ENCODE peak calls at places on chromosomes 1 and 21, in four cellular contexts. O is adrenal gland, M is fibroblast of the aortic adventitia, K is dorsolateral prefrontal cortex. J is an unnamed sample.

GRCh38 chr1:17053071-17053684 is 654 bp downstream of the SDHB start:
- DNase-seq in O (no peak), M (no peak), K (no peak), J (no peak)

GRCh38 chr1:99239690-99240089 is 24.6 kb upstream of the PLPPR4 start:
- DNase-seq in O (no peak), M (no peak), K (no peak), J (no peak)

GRCh38 chr1:61635529-61635928 is 89.4 kb downstream of the TM2D1 start:
- DNase-seq in O (no peak), M (no peak), K (no peak), J (no peak)

GRCh38 chr1:207873055-207873890 is 37.7 kb downstream of the CD34 start:
- DNase-seq in O (peak), M (no peak), K (no peak), J (no peak)

GRCh38 chr1:24483441-24483840 is 19.2 kb upstream of the RCAN3 start:
- DNase-seq in O (no peak), M (no peak), K (no peak), J (no peak)

GRCh38 chr1:91596474-91596873 is 95.8 kb downstream of the CDC7 start:
- DNase-seq in O (peak), M (peak), K (no peak), J (no peak)

GRCh38 chr1:65734976-65735375 is 57.7 kb upstream of the PDE4B start:
- DNase-seq in O (no peak), M (no peak), K (no peak), J (no peak)

GRCh38 chr1:3775498-3776230 is 3.1 kb downstream of the SMIM1 start:
- DNase-seq in O (peak), M (peak), K (no peak), J (no peak)

GRCh38 chr1:239657291-239657690 is 270.9 kb downstream of the CHRM3 start:
- DNase-seq in O (no peak), M (no peak), K (no peak), J (no peak)

GRCh38 chr1:51912881-51913280 is 34.4 kb upstream of the NRDC start:
- DNase-seq in O (no peak), M (no peak), K (no peak), J (no peak)

DNA sequence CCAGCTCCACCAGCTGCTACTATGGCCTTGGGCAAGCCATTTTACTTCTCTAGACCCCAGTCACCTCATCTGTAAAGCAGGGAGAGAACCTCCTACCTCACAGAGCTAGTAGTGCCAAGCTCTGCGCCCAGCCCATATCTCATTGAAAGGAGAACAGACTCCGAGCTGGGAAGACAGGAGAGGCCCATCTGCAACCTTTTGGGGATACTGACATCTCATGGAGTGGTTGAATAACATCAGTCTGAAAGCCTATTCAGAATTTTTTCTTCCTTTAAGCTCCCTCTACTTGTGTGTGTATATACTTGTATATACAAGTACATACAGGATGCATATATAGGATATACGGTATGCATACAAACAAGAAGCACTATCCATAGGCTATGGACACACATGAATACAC is 279.5 kb upstream of the POU3F1 start:
- DNase-seq in O (no peak), M (no peak), K (no peak), J (no peak)
- TF ChIP-seq CTCF in O (no peak), M (no peak), K (no peak), J (no peak)

GRCh38 chr1:157577420-157577819 is 20.5 kb downstream of the FCRL4 start:
- DNase-seq in O (no peak), M (no peak), K (no peak), J (no peak)
- TF ChIP-seq CTCF in O (no peak), M (no peak), K (no peak), J (no peak)

GRCh38 chr1:154937051-154937987 is 800 bp upstream of the PMVK start:
- DNase-seq in O (peak), M (peak), K (peak), J (peak)
- TF ChIP-seq CTCF in O (peak), M (peak), K (peak), J (no peak)

DNA sequence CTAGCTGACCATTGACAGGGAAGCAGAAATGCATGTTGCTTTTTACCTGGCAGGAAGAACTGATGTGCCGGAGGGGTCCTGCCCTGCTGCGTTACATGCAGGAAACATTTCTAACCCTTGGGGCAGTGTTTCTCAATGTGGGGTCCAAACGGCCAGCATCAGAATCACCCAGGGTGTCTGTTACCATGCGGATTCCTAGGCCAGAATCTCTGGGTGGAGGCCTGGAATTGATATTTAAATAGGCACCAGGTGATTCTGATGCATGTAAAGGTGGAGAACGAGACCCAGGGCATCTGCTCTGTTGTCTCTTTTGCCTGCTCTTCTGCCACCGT is 182.7 kb downstream of the PCP4 start:
- DNase-seq in O (no peak), M (no peak), K (no peak), J (no peak)
- TF ChIP-seq CTCF in O (no peak), M (no peak), K (no peak), J (no peak)

GRCh38 chr1:227092054-227092453 is 152.0 kb downstream of the COQ8A start:
- DNase-seq in O (no peak), M (peak), K (no peak), J (no peak)

GRCh38 chr1:227094249-227094966 is 154.3 kb downstream of the COQ8A start:
- DNase-seq in O (no peak), M (no peak), K (no peak), J (no peak)

DNA sequence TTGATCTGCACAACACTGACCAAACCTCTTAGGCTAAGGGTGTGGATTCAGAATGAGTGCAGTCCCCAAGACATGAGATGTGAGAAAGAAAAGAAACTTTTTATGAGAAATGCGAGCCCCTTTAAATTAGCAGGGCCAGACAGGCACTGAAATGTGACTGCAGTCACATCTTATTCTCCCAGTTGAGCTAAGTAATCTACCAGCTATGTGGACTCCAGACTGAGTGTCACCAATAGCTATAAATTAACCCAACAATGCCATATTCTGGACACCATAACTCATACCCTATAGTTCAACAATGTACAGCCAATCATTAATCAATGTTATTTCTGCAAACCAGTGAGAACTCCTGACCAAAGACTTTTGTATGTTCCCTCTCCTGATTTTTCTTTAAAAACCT is 153.2 kb downstream of the COQ8A start:
- DNase-seq in O (no peak), M (no peak), K (no peak), J (no peak)
- TF ChIP-seq CTCF in O (no peak), M (no peak), K (no peak), J (no peak)